ENCODE peak calls at places on chromosomes 4 and X, in seven cellular contexts. G, I, J, S, P, U and L are unnamed samples.

GRCh38 chr4:149531861-149532260 is 283.8 kb downstream of the IQCM start:
- DNase-seq in G (peak), I (no peak), J (no peak), S (no peak), P (no peak), U (no peak), L (no peak)

GRCh38 chrX:46165411-46165810 is 379.8 kb downstream of the ZNF674 start:
- DNase-seq in G (peak), I (no peak), J (no peak), S (no peak), P (no peak), U (no peak), L (no peak)

GRCh38 chr4:124325676-124326075 is 386.9 kb downstream of the ANKRD50 start:
- DNase-seq in G (no peak), I (no peak), J (no peak), S (no peak), P (no peak), U (no peak), L (no peak)

GRCh38 chr4:1683903-1684755 is at the start of gene FAM53A:
- DNase-seq in G (peak), I (peak), J (peak), S (peak), P (peak), U (peak), L (peak)

GRCh38 chrX:115948018-115948923 is 222.3 kb upstream of the AGTR2 start:
- DNase-seq in G (no peak), I (peak), J (no peak), S (no peak), P (peak), U (no peak), L (no peak)

GRCh38 chr4:5387457-5387856 is 320.9 kb downstream of the EVC2 start:
- DNase-seq in G (no peak), I (no peak), J (no peak), S (no peak), P (no peak), U (no peak), L (no peak)

GRCh38 chr4:145531193-145531592 is 49.5 kb downstream of the SMAD1 start:
- DNase-seq in G (no peak), I (no peak), J (no peak), S (no peak), P (no peak), U (no peak), L (no peak)

GRCh38 chr4:125789018-125789417 is 474.3 kb downstream of the FAT4 start:
- DNase-seq in G (peak), I (no peak), J (no peak), S (no peak), P (no peak), U (no peak), L (no peak)

GRCh38 chr4:9996319-9997110 is 24.8 kb downstream of the SLC2A9 start:
- DNase-seq in G (peak), I (no peak), J (no peak), S (no peak), P (no peak), U (no peak), L (no peak)

GRCh38 chrX:47202877-47203276 is 9.2 kb downstream of the UBA1 start:
- DNase-seq in G (no peak), I (no peak), J (no peak), S (no peak), P (no peak), U (no peak), L (no peak)

GRCh38 chr4:38044060-38044459 is 83.9 kb downstream of the PTTG2 start:
- DNase-seq in G (no peak), I (no peak), J (no peak), S (no peak), P (no peak), U (no peak), L (no peak)

GRCh38 chrX:72027024-72027913 is 104.4 kb downstream of the RTL5 start:
- DNase-seq in G (no peak), I (no peak), J (no peak), S (no peak), P (no peak), U (no peak), L (no peak)

GRCh38 chr4:100362363-100362762 is 155.5 kb downstream of the EMCN start:
- DNase-seq in G (no peak), I (no peak), J (no peak), S (no peak), P (no peak), U (no peak), L (no peak)

GRCh38 chr4:15956179-15956850 is 6.7 kb downstream of the FGFBP2 start:
- DNase-seq in G (peak), I (peak), J (peak), S (peak), P (peak), U (peak), L (peak)

GRCh38 chr4:155288999-155289398 is 80.6 kb downstream of the NPY2R start:
- DNase-seq in G (no peak), I (no peak), J (no peak), S (no peak), P (no peak), U (no peak), L (no peak)

GRCh38 chrX:49878834-49879655 is at the start of gene USP27X:
- DNase-seq in G (peak), I (peak), J (peak), S (peak), P (peak), U (peak), L (peak)

GRCh38 chr4:15964159-15964558 is 1.2 kb upstream of the FGFBP2 start:
- DNase-seq in G (no peak), I (no peak), J (no peak), S (no peak), P (no peak), U (no peak), L (no peak)

GRCh38 chr4:8322794-8323704 is 53.5 kb downstream of the HTRA3 start:
- DNase-seq in G (no peak), I (no peak), J (no peak), S (no peak), P (no peak), U (no peak), L (no peak)

GRCh38 chr4:6891436-6892170 is 18.0 kb upstream of the TBC1D14 start:
- DNase-seq in G (no peak), I (no peak), J (no peak), S (no peak), P (peak), U (no peak), L (no peak)

GRCh38 chr4:3267576-3268394 is 18.8 kb downstream of the MSANTD1 start:
- DNase-seq in G (no peak), I (peak), J (no peak), S (no peak), P (no peak), U (no peak), L (no peak)

GRCh38 chrX:40778861-40779575 is 43.7 kb upstream of the MED14 start:
- DNase-seq in G (peak), I (no peak), J (no peak), S (no peak), P (no peak), U (no peak), L (no peak)